ENCODE peak calls at places on chromosomes 11 and 22, in seven cellular contexts. G is fibroblast of lung, J is tibial artery, P is right lobe of liver, Q is IMR-90, U is neural progenitor cell, S is left ventricle myocardium inferior. K is an unnamed sample.

GRCh38 chr11:118267486-118267885 is 3.4 kb upstream of the MPZL2 start:
- DNase-seq in G (no peak), P (no peak), Q (no peak), J (no peak), S (no peak), U (no peak), K (no peak)

GRCh38 chr11:19511413-19512183 is 201.0 kb upstream of the NAV2 start:
- DNase-seq in G (peak; percentile 73), Q (no peak), P (peak; percentile 96), U (no peak), J (peak; percentile 71), S (peak; percentile 22), K (peak; percentile 35)

GRCh38 chr22:23909258-23909898 is 15.2 kb downstream of the MIF start:
- DNase-seq in Q (peak; percentile 44), S (no peak), U (no peak), J (no peak), P (peak; percentile 32), G (peak; percentile 36), K (peak; percentile 58)

GRCh38 chr22:39462443-39463147 is 5.8 kb downstream of the MGAT3 start:
- DNase-seq in J (no peak), U (peak; percentile 70), G (no peak), Q (no peak), P (peak; percentile 40), S (peak; percentile 63), K (no peak)

GRCh38 chr11:47944555-47945128 is 35.7 kb upstream of the PTPRJ start:
- DNase-seq in J (no peak), P (no peak), S (no peak), Q (no peak), G (no peak), U (no peak), K (no peak)

GRCh38 chr11:1926156-1927031 is 6.9 kb downstream of the TNNT3 start:
- DNase-seq in Q (no peak), G (no peak), P (no peak), S (no peak), U (peak; percentile 2), J (no peak), K (no peak)

GRCh38 chr11:133832096-133833081 is 12.9 kb downstream of the SPATA19 start:
- DNase-seq in P (no peak), J (no peak), G (no peak), U (no peak), Q (no peak), S (no peak), K (no peak)

GRCh38 chr11:43278302-43278956 is 33.4 kb upstream of the API5 start:
- DNase-seq in P (no peak), Q (peak; percentile 23), S (no peak), U (peak; percentile 68), G (peak; percentile 35), J (no peak), K (peak; percentile 48)

GRCh38 chr22:47053865-47054185 is 291.4 kb downstream of the TBC1D22A start:
- DNase-seq in S (no peak), P (no peak), U (no peak), Q (peak; percentile 73), J (no peak), G (peak; percentile 48), K (peak; percentile 74)

GRCh38 chr11:115676768-115677167 is 172.6 kb upstream of the CADM1 start:
- DNase-seq in P (no peak), S (no peak), Q (peak; percentile 81), G (peak; percentile 55), J (no peak), U (no peak), K (peak; percentile 11)

GRCh38 chr22:37192232-37192631 is 4.2 kb upstream of the C1QTNF6 start:
- DNase-seq in S (no peak), Q (no peak), G (no peak), U (no peak), J (no peak), P (no peak), K (no peak)

GRCh38 chr11:130369141-130369691 is 54.5 kb upstream of the ZBTB44 start:
- DNase-seq in S (no peak), Q (no peak), U (no peak), G (no peak), J (no peak), P (no peak), K (no peak)

GRCh38 chr22:24727218-24727851 is 47.2 kb downstream of the PIWIL3 start:
- DNase-seq in J (no peak), U (no peak), Q (peak; percentile 94), S (no peak), G (peak; percentile 93), P (no peak), K (peak; percentile 96)

GRCh38 chr11:33692013-33692504 is 8.6 kb downstream of the C11orf91 start:
- DNase-seq in U (peak; percentile 22), G (peak; percentile 96), S (peak; percentile 47), J (peak; percentile 84), Q (peak; percentile 98), P (no peak), K (peak; percentile 99)

GRCh38 chr22:45608763-45609180 is 62.9 kb upstream of the ATXN10 start:
- DNase-seq in S (no peak), U (no peak), J (no peak), Q (peak; percentile 86), G (peak; percentile 43), P (no peak), K (peak; percentile 35)

GRCh38 chr11:57638005-57638760 is 11.5 kb downstream of the YPEL4 start:
- DNase-seq in U (peak; percentile 97), J (no peak), Q (peak; percentile 84), G (peak; percentile 84), S (peak; percentile 63), P (no peak), K (peak; percentile 87)

GRCh38 chr11:69772646-69773045 is 2.5 kb downstream of the FGF4 start:
- DNase-seq in S (no peak), P (no peak), J (no peak), U (no peak), Q (no peak), G (no peak), K (no peak)

GRCh38 chr11:27296406-27296994 is 66.5 kb downstream of the CCDC34 start:
- DNase-seq in G (peak; percentile 73), S (no peak), J (no peak), P (no peak), U (peak; percentile 62), Q (peak; percentile 70), K (peak; percentile 84)

GRCh38 chr22:48954781-48955311 is 872.8 kb downstream of the BRD1 start:
- DNase-seq in Q (no peak), S (no peak), J (no peak), P (peak; percentile 35), G (no peak), U (no peak), K (no peak)

GRCh38 chr22:43014062-43014875 is 680 bp downstream of the PACSIN2 start:
- DNase-seq in Q (no peak), G (no peak), S (peak; percentile 37), U (peak; percentile 80), P (peak; percentile 63), J (no peak), K (no peak)

GRCh38 chr11:6634534-6634933 is 15.3 kb upstream of the TPP1 start:
- DNase-seq in J (no peak), G (no peak), Q (no peak), P (no peak), U (no peak), S (no peak), K (no peak)

GRCh38 chr11:63829823-63830489 is 9.0 kb upstream of the MARK2 start:
- DNase-seq in U (peak; percentile 68), G (peak; percentile 49), J (no peak), P (no peak), Q (peak; percentile 44), S (no peak), K (peak; percentile 52)

GRCh38 chr11:117734596-117734995 is 62.4 kb downstream of the DSCAML1 start:
- DNase-seq in J (no peak), U (no peak), G (no peak), P (no peak), S (no peak), Q (no peak), K (no peak)

GRCh38 chr11:73869234-73869949 is 7.3 kb downstream of the COA4 start:
- DNase-seq in U (no peak), J (no peak), G (no peak), P (peak; percentile 56), S (no peak), Q (peak; percentile 6), K (peak; percentile 12)

GRCh38 chr11:125313271-125314222 is 149.0 kb downstream of the PKNOX2 start:
- DNase-seq in J (no peak), S (no peak), G (peak; percentile 25), U (no peak), P (no peak), Q (peak; percentile 65), K (no peak)

GRCh38 chr22:44389926-44390925 is 77.5 kb upstream of the SHISAL1 start:
- DNase-seq in S (peak; percentile 2), P (peak; percentile 28), U (no peak), Q (no peak), G (no peak), J (no peak), K (no peak)

GRCh38 chr11:117705866-117706265 is 91.2 kb downstream of the DSCAML1 start:
- DNase-seq in U (peak; percentile 54), J (no peak), Q (no peak), S (no peak), P (no peak), G (no peak), K (no peak)

GRCh38 chr11:71397328-71397860 is 50.8 kb downstream of the DHCR7 start:
- DNase-seq in S (no peak), J (no peak), U (no peak), Q (no peak), P (no peak), G (no peak), K (no peak)

GRCh38 chr22:19912236-19912999 is 29.2 kb upstream of the COMT start:
- DNase-seq in J (no peak), U (peak; percentile 63), P (no peak), S (no peak), G (no peak), Q (no peak), K (peak; percentile 8)

GRCh38 chr11:134101292-134101691 is 32.4 kb downstream of the JAM3 start:
- DNase-seq in J (no peak), G (peak; percentile 31), S (no peak), Q (peak; percentile 67), U (no peak), P (no peak), K (peak; percentile 63)

GRCh38 chr11:120239713-120240640 is at the start of gene POU2F3:
- DNase-seq in G (no peak), J (no peak), S (no peak), Q (no peak), P (no peak), U (peak; percentile 57), K (no peak)
- TF ChIP-seq CTCF in G (peak; percentile 14), J (no peak), S (no peak), Q (no peak), P (no peak), U (peak; percentile 63), K (peak; percentile 37)

GRCh38 chr11:81569999-81570398 is 1163.7 kb downstream of the FAM181B start:
- DNase-seq in U (no peak), Q (no peak), G (no peak), J (no peak), S (no peak), P (no peak), K (peak; percentile 1)
- H3K4me3 ChIP-seq in U (no peak overlapping the region), Q (no peak overlapping the region), G (no peak overlapping the region), J (no peak overlapping the region), S (no peak overlapping the region), P (no peak overlapping the region), K (no peak overlapping the region)

GRCh38 chr11:8913961-8914660 is 3.1 kb downstream of the AKIP1 start:
- DNase-seq in Q (peak; percentile 39), G (peak; percentile 43), J (no peak), U (peak; percentile 64), P (no peak), S (no peak), K (peak; percentile 72)
- TF ChIP-seq CTCF in Q (peak; percentile 75), G (peak; percentile 81), J (peak; percentile 53), U (peak; percentile 68), P (peak; percentile 44), S (peak; percentile 65), K (peak; percentile 86)

GRCh38 chr11:12376259-12376971 is 956 bp upstream of the PARVA start:
- DNase-seq in J (peak; percentile 66), S (peak; percentile 50), P (no peak), U (peak; percentile 18), G (peak; percentile 84), Q (peak; percentile 91), K (peak; percentile 81)
- H3K4me3 ChIP-seq in J (peak overlapping the region; percentile 80), S (peak overlapping the region; percentile 76), P (no peak overlapping the region), U (peak overlapping the region; percentile 90), G (no peak overlapping the region), Q (no peak overlapping the region), K (no peak overlapping the region)